ENCODE peak calls at places on chromosomes 6 and 20, in four cellular contexts. B, E, C and X are unnamed samples.

GRCh38 chr6:19943042-19943441 is 105.9 kb downstream of the ID4 start:
- DNase-seq in B (no peak), E (no peak), C (no peak), X (no peak)

GRCh38 chr20:61841551-61841950 is 224.1 kb downstream of the TAF4 start:
- DNase-seq in B (no peak), E (no peak), C (no peak), X (no peak)

GRCh38 chr20:48171071-48171470 is 385.8 kb upstream of the SULF2 start:
- DNase-seq in B (no peak), E (no peak), C (no peak), X (no peak)

GRCh38 chr20:63059684-63060056 is 52.9 kb upstream of the BHLHE23 start:
- DNase-seq in B (peak), E (no peak), C (no peak), X (no peak)

GRCh38 chr6:169577974-169578373 is 123.9 kb downstream of the WDR27 start:
- DNase-seq in B (no peak), E (no peak), C (no peak), X (no peak)

GRCh38 chr20:35618372-35619131 is 2.9 kb downstream of the SPAG4 start:
- DNase-seq in B (peak), E (peak), C (peak), X (peak)

GRCh38 chr6:151293621-151294020 is 53.9 kb downstream of the AKAP12 start:
- DNase-seq in B (no peak), E (no peak), C (no peak), X (no peak)

GRCh38 chr6:155050311-155050710 is 55.2 kb downstream of the TIAM2 start:
- DNase-seq in B (no peak), E (no peak), C (no peak), X (no peak)

GRCh38 chr20:58045579-58045978 is 182.9 kb downstream of the ANKRD60 start:
- DNase-seq in B (no peak), E (no peak), C (no peak), X (no peak)

GRCh38 chr6:110180228-110181008 is at the start of gene CDC40:
- DNase-seq in B (peak), E (no peak), C (peak), X (no peak)

GRCh38 chr20:54340206-54340605 is 132.3 kb downstream of the PFDN4 start:
- DNase-seq in B (no peak), E (no peak), C (no peak), X (no peak)

GRCh38 chr6:4155848-4156466 is 20.6 kb upstream of the ECI2 start:
- DNase-seq in B (peak), E (peak), C (peak), X (peak)

GRCh38 chr6:132764370-132764769 is 6.7 kb upstream of the VNN2 start:
- DNase-seq in B (no peak), E (no peak), C (peak), X (peak)

GRCh38 chr20:32585011-32585518 is at the start of gene NOL4L:
- DNase-seq in B (peak), E (no peak), C (peak), X (peak)

GRCh38 chr6:168016756-168017525 is 19.5 kb downstream of the KIF25 start:
- DNase-seq in B (no peak), E (no peak), C (no peak), X (peak)

GRCh38 chr6:64012351-64013060 is 376.9 kb downstream of the PHF3 start:
- DNase-seq in B (peak), E (peak), C (no peak), X (peak)

GRCh38 chr6:146912730-146913680 is 291.2 kb upstream of the STXBP5 start:
- DNase-seq in B (no peak), E (no peak), C (no peak), X (peak)

GRCh38 chr6:73652637-73653570 is 888 bp downstream of the SLC17A5 start:
- DNase-seq in B (peak), E (peak), C (peak), X (peak)

GRCh38 chr6:161094904-161095440 is 103.4 kb downstream of the MAP3K4 start:
- DNase-seq in B (no peak), E (no peak), C (no peak), X (peak)

GRCh38 chr6:95693108-95693507 is 115.8 kb downstream of the MANEA start:
- DNase-seq in B (no peak), E (peak), C (no peak), X (peak)

GRCh38 chr6:147397306-147397705 is 111.2 kb upstream of the SAMD5 start:
- DNase-seq in B (no peak), E (no peak), C (no peak), X (no peak)

GRCh38 chr20:44644384-44645131 is 6.9 kb downstream of the ADA start:
- DNase-seq in B (no peak), E (peak), C (no peak), X (no peak)

GRCh38 chr6:40832691-40833090 is 206.3 kb downstream of the UNC5CL start:
- DNase-seq in B (no peak), E (no peak), C (no peak), X (no peak)